ENCODE peak calls at places on chromosomes 1 and 21, in nine cellular contexts. G is PC-3, E is cardiac muscle cell, A is uterus, I is BJ, D is neural progenitor cell, X is OCI-LY7, N is pancreas, W is hepatocyte. S is an unnamed sample. For H3K36me3, the result is how much of the 10 kb centered on the place peaks cover.

GRCh38 chr1:234478152-234478480 is 863 bp downstream of the TARBP1 start:
- DNase-seq in G (peak), D (peak), E (peak), A (no peak), W (peak), I (no peak), X (peak), N (peak), S (peak)

GRCh38 chr1:58746757-58747156 is 37.1 kb downstream of the JUN start:
- DNase-seq in N (no peak), I (no peak), X (no peak), D (no peak), E (no peak), W (no peak), G (peak), A (no peak), S (no peak)

GRCh38 chr1:219350172-219350571 is 176.5 kb downstream of the LYPLAL1 start:
- DNase-seq in D (no peak), A (no peak), N (no peak), G (no peak), W (no peak), X (no peak), E (no peak), I (no peak), S (no peak)

GRCh38 chr1:27000817-27001460 is 7.4 kb downstream of the TRNP1 start:
- DNase-seq in D (no peak), E (peak), N (no peak), G (no peak), A (no peak), X (no peak), I (no peak), W (peak), S (no peak)

GRCh38 chr1:11543796-11544195 is 64.8 kb downstream of the DISP3 start:
- DNase-seq in W (no peak), D (no peak), A (no peak), G (no peak), X (no peak), N (no peak), E (no peak), I (no peak), S (no peak)

GRCh38 chr1:78840447-78841251 is 165.9 kb downstream of the ADGRL4 start:
- DNase-seq in X (no peak), N (peak), E (peak), G (peak), I (no peak), W (peak), A (no peak), D (peak), S (no peak)

GRCh38 chr1:107649023-107649422 is 316.0 kb downstream of the VAV3 start:
- DNase-seq in D (no peak), A (no peak), N (no peak), G (peak), E (no peak), W (peak), X (no peak), I (no peak), S (no peak)

GRCh38 chr1:35505911-35506798 is 51.0 kb downstream of the KIAA0319L start:
- DNase-seq in N (no peak), X (peak), W (no peak), E (peak), A (no peak), G (peak), D (no peak), I (peak), S (peak)

GRCh38 chr1:162349635-162350330 is 26.9 kb downstream of the SPATA46 start:
- DNase-seq in W (peak), X (no peak), N (no peak), E (peak), I (peak), D (no peak), A (no peak), G (peak), S (no peak)

GRCh38 chr1:203072911-203073310 is 12.9 kb downstream of the MYOG start:
- DNase-seq in D (no peak), A (no peak), W (no peak), X (no peak), E (no peak), G (no peak), N (no peak), I (no peak), S (no peak)

GRCh38 chr1:162397039-162397448 is 14.9 kb downstream of the SH2D1B start:
- DNase-seq in G (no peak), E (peak), W (no peak), X (no peak), I (no peak), A (no peak), N (no peak), D (no peak), S (no peak)

GRCh38 chr1:199298825-199299224 is 660.0 kb downstream of the PTPRC start:
- DNase-seq in W (no peak), G (no peak), A (no peak), X (no peak), N (no peak), D (no peak), I (no peak), E (peak), S (no peak)

GRCh38 chr21:39451332-39452206 is at the start of gene SH3BGR:
- DNase-seq in W (no peak), G (peak), X (no peak), E (peak), D (peak), A (peak), I (no peak), N (peak), S (no peak)

GRCh38 chr1:160472112-160472511 is 50.9 kb downstream of the SLAMF6 start:
- DNase-seq in E (no peak), W (no peak), I (no peak), G (no peak), A (no peak), D (no peak), X (no peak), N (no peak), S (no peak)

GRCh38 chr1:162541619-162542141 is 19.8 kb upstream of the UAP1 start:
- DNase-seq in W (peak), G (peak), A (peak), D (no peak), E (peak), I (peak), X (no peak), N (no peak), S (no peak)

GRCh38 chr1:206507395-206508129 is at the start of gene RASSF5:
- DNase-seq in G (peak), X (no peak), E (peak), I (no peak), N (peak), W (peak), D (peak), A (peak), S (peak)

GRCh38 chr21:34135330-34135729 is 62.0 kb downstream of the MRPS6 start:
- DNase-seq in X (no peak), G (no peak), W (no peak), I (no peak), E (no peak), N (no peak), A (no peak), D (no peak), S (no peak)

GRCh38 chr1:32179193-32179442 is 357 bp upstream of the TXLNA start:
- DNase-seq in G (no peak), N (no peak), A (no peak), W (no peak), I (no peak), D (no peak), E (no peak), X (no peak), S (no peak)

GRCh38 chr1:201530741-201531521 is 8.0 kb upstream of the NAV1 start:
- DNase-seq in X (peak), E (peak), D (peak), N (no peak), W (peak), G (peak), A (peak), I (peak), S (peak)

DNA sequence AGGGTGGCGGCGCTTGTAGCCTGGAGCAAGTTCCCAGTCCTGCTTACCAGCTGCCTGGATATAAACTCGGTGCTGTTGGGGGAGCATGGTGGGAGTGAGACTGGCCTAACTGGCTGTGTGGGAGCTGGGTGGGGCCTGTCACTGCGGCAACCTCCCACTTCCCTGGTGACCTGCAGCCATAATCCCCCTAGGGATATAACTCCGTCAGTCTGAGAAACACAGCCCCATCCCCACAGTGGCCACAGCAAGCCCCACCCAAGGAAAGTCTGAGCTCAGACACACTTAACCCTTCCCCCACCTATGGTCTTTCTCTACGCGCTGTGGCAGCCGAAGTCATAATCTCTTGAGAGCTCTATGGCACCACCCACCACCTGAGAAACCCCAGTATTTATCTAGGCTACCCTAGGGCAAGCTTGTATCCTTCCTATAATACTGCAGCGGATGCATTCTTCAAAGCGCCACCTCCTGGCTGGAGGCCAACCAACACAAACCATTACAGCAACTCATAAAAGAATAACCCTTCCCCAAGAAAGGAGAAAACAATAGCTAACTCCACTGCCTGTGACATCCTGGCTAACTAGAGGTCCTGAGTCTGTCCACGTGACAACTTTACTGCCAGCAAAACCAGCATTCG is 57.4 kb downstream of the ZNF648 start:
- DNase-seq in I (no peak), E (no peak), A (no peak), D (no peak), X (no peak), N (no peak), W (no peak), G (no peak), S (no peak)
- TF ChIP-seq CTCF in I (no peak), E (no peak), A (no peak), D (peak), X (peak), N (no peak), W (no peak), G (no peak), S (peak)

GRCh38 chr1:229060140-229060539 is 210.8 kb upstream of the RAB4A start:
- DNase-seq in G (no peak), E (peak), W (no peak), D (no peak), N (no peak), X (no peak), I (no peak), A (no peak), S (no peak)

GRCh38 chr1:229058111-229058551 is 212.8 kb upstream of the RAB4A start:
- DNase-seq in W (no peak), A (no peak), I (no peak), X (no peak), E (no peak), G (no peak), D (no peak), N (no peak), S (no peak)

GRCh38 chr1:229058716-229059115 is 212.2 kb upstream of the RAB4A start:
- DNase-seq in W (no peak), N (no peak), G (no peak), D (no peak), I (no peak), X (no peak), E (peak), A (no peak), S (no peak)

GRCh38 chr1:229062135-229062534 is 208.8 kb upstream of the RAB4A start:
- DNase-seq in D (no peak), X (no peak), W (no peak), I (no peak), A (no peak), G (no peak), N (no peak), E (no peak), S (no peak)

DNA sequence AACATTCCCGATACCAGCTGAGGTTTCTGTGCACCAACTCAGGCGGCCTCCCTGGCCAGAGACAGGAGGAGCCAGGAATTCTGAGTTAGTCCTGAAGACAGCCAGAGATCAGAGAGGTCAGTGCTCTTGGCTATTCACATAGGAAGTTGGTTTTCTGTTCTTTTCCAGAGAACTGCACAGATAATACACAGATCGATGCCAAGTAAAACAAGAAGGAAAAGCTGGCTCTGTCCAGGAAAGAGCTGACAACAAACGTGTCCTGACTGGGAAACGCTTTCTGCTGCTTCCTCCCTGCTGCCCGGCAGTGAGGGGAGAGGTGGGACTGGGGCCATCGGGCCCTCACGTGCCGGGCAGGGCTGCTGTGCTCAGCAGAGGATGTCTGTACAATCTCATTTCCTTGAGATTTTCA is 211.2 kb upstream of the RAB4A start:
- DNase-seq in X (no peak), N (no peak), G (peak), E (peak), D (no peak), W (peak), A (peak), I (no peak), S (no peak)
- H3K4me3 ChIP-seq in X (no peak), N (no peak), G (no peak), E (no peak), D (no peak), W (no peak), A (no peak), I (no peak), S (no peak)

GRCh38 chr1:181443231-181443853 is 40.0 kb upstream of the CACNA1E start:
- DNase-seq in D (no peak), A (no peak), N (no peak), I (no peak), G (no peak), W (no peak), X (no peak), E (no peak), S (no peak)

GRCh38 chr1:181440510-181440909 is 42.8 kb upstream of the CACNA1E start:
- DNase-seq in E (no peak), G (no peak), I (no peak), N (no peak), W (no peak), A (no peak), D (no peak), X (no peak), S (no peak)

GRCh38 chr1:181445436-181445835 is 37.9 kb upstream of the CACNA1E start:
- DNase-seq in I (no peak), X (no peak), A (no peak), G (no peak), W (no peak), E (no peak), D (no peak), N (no peak), S (no peak)

GRCh38 chr1:181438013-181438412 is 45.3 kb upstream of the CACNA1E start:
- DNase-seq in D (no peak), G (no peak), E (no peak), I (no peak), A (no peak), W (no peak), N (no peak), X (no peak), S (no peak)

GRCh38 chr1:181442181-181442525 is 41.2 kb upstream of the CACNA1E start:
- DNase-seq in W (no peak), A (no peak), E (no peak), N (no peak), G (no peak), I (no peak), D (no peak), X (no peak), S (no peak)
- H3K36me3 ChIP-seq in W (under half), A (under half), E (under half), N (under half), G (under half), I (under half), D (under half), X (under half), S (under half)

GRCh38 chr1:217014066-217014465 is 290.8 kb upstream of the ESRRG start:
- DNase-seq in X (no peak), I (no peak), E (no peak), W (no peak), D (no peak), A (no peak), G (no peak), N (no peak), S (no peak)
- TF ChIP-seq CTCF in X (no peak), I (no peak), E (no peak), W (no peak), D (no peak), A (no peak), G (no peak), N (no peak), S (no peak)